ENCODE peak calls at places on chromosomes 7 and 10, in four cellular contexts. E is GM12878, L is GM23338, G is SK-N-SH. W is an unnamed sample.

GRCh38 chr10:103888113-103888841 is 29.7 kb downstream of the STN1 start:
- DNase-seq in E (no peak), L (peak), G (peak), W (peak)

GRCh38 chr7:77457779-77458178 is 41.6 kb upstream of the GSAP start:
- DNase-seq in E (no peak), L (no peak), G (no peak), W (no peak)

GRCh38 chr10:34528320-34528719 is 286.8 kb downstream of the PARD3 start:
- DNase-seq in E (no peak), L (peak), G (no peak), W (peak)

GRCh38 chr7:45710271-45711160 is 136.3 kb downstream of the ADCY1 start:
- DNase-seq in E (no peak), L (no peak), G (peak), W (no peak)

GRCh38 chr10:120746016-120746755 is 105.0 kb upstream of the WDR11 start:
- DNase-seq in E (no peak), L (no peak), G (peak), W (no peak)

GRCh38 chr10:5493698-5494097 is 5.7 kb downstream of the CALML5 start:
- DNase-seq in E (no peak), L (no peak), G (no peak), W (no peak)

GRCh38 chr7:94436018-94436604 is 41.4 kb downstream of the COL1A2 start:
- DNase-seq in E (peak), L (peak), G (peak), W (peak)

GRCh38 chr7:122756860-122757259 is 54.1 kb upstream of the RNF148 start:
- DNase-seq in E (no peak), L (no peak), G (no peak), W (no peak)

GRCh38 chr10:30935078-30935477 is 96.6 kb downstream of the ZNF438 start:
- DNase-seq in E (no peak), L (no peak), G (no peak), W (peak)

GRCh38 chr10:30931094-30931493 is 100.6 kb downstream of the ZNF438 start:
- DNase-seq in E (no peak), L (no peak), G (no peak), W (no peak)

GRCh38 chr10:30928742-30929141 is 102.9 kb downstream of the ZNF438 start:
- DNase-seq in E (no peak), L (no peak), G (no peak), W (no peak)

GRCh38 chr10:30929901-30930520 is 101.7 kb downstream of the ZNF438 start:
- DNase-seq in E (no peak), L (no peak), G (no peak), W (no peak)
- H2AFZ ChIP-seq in E (no peak), L (no peak), G (no peak), W (no peak)

GRCh38 chr10:11024596-11024995 is 6.9 kb downstream of the CELF2 start:
- DNase-seq in E (no peak), L (no peak), G (no peak), W (peak)
- TF ChIP-seq POLR2AphosphoS5 in E (no peak), L (no peak), G (no peak), W (no peak)

GRCh38 chr7:17044868-17045267 is 163.1 kb upstream of the AGR3 start:
- DNase-seq in E (no peak), L (no peak), G (no peak), W (no peak)
- H2AFZ ChIP-seq in E (no peak), L (no peak), G (no peak), W (no peak)

GRCh38 chr10:124611738-124612137 is 132.4 kb downstream of the FAM53B start:
- DNase-seq in E (no peak), L (no peak), G (no peak), W (no peak)
- TF ChIP-seq POLR2AphosphoS5 in E (no peak), L (no peak), G (no peak), W (no peak)

GRCh38 chr10:61863981-61864380 is 37.5 kb upstream of the ARID5B start:
- DNase-seq in E (no peak), L (no peak), G (no peak), W (no peak)
- H2AFZ ChIP-seq in E (no peak), L (no peak), G (no peak), W (no peak)